ENCODE peak calls at places on chromosomes 4 and X, in ten cellular contexts. R is pancreas, A is omental fat pad, Q is endothelial cell, P is right atrium auricular region, O is Peyer's patch, K is neural crest cell, W is cardiac fibroblast, I is glutamatergic neuron, U is upper lobe of right lung. Y is an unnamed sample.

GRCh38 chr4:77697860-77698599 is 92.4 kb downstream of the CXCL13 start:
- DNase-seq in U (no peak), P (no peak), O (peak), W (peak), I (no peak), Q (peak), A (no peak), R (peak), K (no peak), Y (no peak)

GRCh38 chr4:5785806-5786680 is 75.0 kb downstream of the EVC start:
- DNase-seq in Q (no peak), P (peak), O (no peak), I (no peak), R (no peak), K (no peak), A (no peak), W (peak), U (peak), Y (no peak)

GRCh38 chr4:38009421-38009820 is 49.2 kb downstream of the PTTG2 start:
- DNase-seq in Q (no peak), O (no peak), U (no peak), A (no peak), K (no peak), W (peak), I (no peak), P (no peak), R (no peak), Y (no peak)

GRCh38 chrX:9921407-9921806 is 45.8 kb upstream of the CLDN34 start:
- DNase-seq in I (no peak), Q (no peak), K (no peak), R (no peak), A (no peak), W (no peak), O (no peak), U (no peak), P (no peak), Y (no peak)

GRCh38 chr4:153466637-153467153 is 535 bp downstream of the TMEM131L start:
- DNase-seq in O (no peak), I (peak), K (peak), Q (no peak), W (no peak), R (peak), A (no peak), U (peak), P (no peak), Y (no peak)

GRCh38 chrX:109440475-109440874 is 41.4 kb downstream of the GUCY2F start:
- DNase-seq in R (no peak), O (no peak), A (no peak), U (no peak), W (no peak), I (no peak), K (no peak), P (no peak), Q (no peak), Y (no peak)

GRCh38 chrX:22043872-22044271 is 11.7 kb downstream of the PHEX start:
- DNase-seq in O (no peak), A (no peak), I (no peak), Q (no peak), U (no peak), K (no peak), W (no peak), P (no peak), R (no peak), Y (no peak)

GRCh38 chrX:155632424-155633100 is 19.8 kb upstream of the TMLHE start:
- DNase-seq in A (no peak), O (peak), R (no peak), U (no peak), P (no peak), Q (no peak), I (no peak), K (no peak), W (peak), Y (no peak)

GRCh38 chr4:16794816-16795445 is 103.5 kb downstream of the LDB2 start:
- DNase-seq in Q (peak), O (peak), P (peak), K (peak), A (peak), I (peak), R (peak), W (peak), U (no peak), Y (no peak)

GRCh38 chr4:108006361-108006760 is 16.7 kb downstream of the HADH start:
- DNase-seq in W (no peak), A (no peak), R (no peak), Q (no peak), I (no peak), K (no peak), O (no peak), U (no peak), P (no peak), Y (no peak)

GRCh38 chrX:12771445-12772069 is 19.7 kb upstream of the PRPS2 start:
- DNase-seq in I (peak), K (peak), P (no peak), O (peak), U (peak), Q (peak), W (peak), R (peak), A (no peak), Y (no peak)

GRCh38 chr4:122577808-122578781 is 42.8 kb downstream of the IL21 start:
- DNase-seq in K (peak), P (no peak), Q (peak), O (peak), A (no peak), W (peak), I (peak), U (no peak), R (no peak), Y (no peak)
- TF ChIP-seq CTCF in K (peak), P (peak), Q (peak), O (peak), A (no peak), W (peak), I (peak), U (peak), R (peak), Y (peak)

GRCh38 chrX:56564182-56564885 is 907 bp downstream of the UBQLN2 start:
- DNase-seq in R (no peak), U (peak), K (no peak), W (peak), A (no peak), Q (no peak), O (peak), P (no peak), I (peak), Y (no peak)

GRCh38 chrX:56564921-56565861 is 1.8 kb downstream of the UBQLN2 start:
- DNase-seq in P (no peak), K (no peak), I (peak), R (no peak), A (no peak), U (no peak), W (no peak), Q (no peak), O (no peak), Y (no peak)

GRCh38 chrX:56563231-56564116 is at the start of gene UBQLN2:
- DNase-seq in O (peak), Q (peak), R (peak), P (peak), I (peak), K (peak), A (peak), W (peak), U (peak), Y (peak)
- TF ChIP-seq CTCF in O (no peak), Q (no peak), R (no peak), P (peak), I (no peak), K (peak), A (no peak), W (peak), U (no peak), Y (peak)

GRCh38 chrX:68842781-68843581 is 14.2 kb downstream of the EFNB1 start:
- DNase-seq in P (no peak), W (no peak), O (no peak), A (no peak), Q (no peak), R (no peak), U (peak), K (no peak), I (no peak), Y (no peak)

GRCh38 chrX:68840256-68840655 is 11.4 kb downstream of the EFNB1 start:
- DNase-seq in P (no peak), O (peak), I (no peak), K (no peak), R (no peak), U (no peak), A (no peak), Q (no peak), W (no peak), Y (no peak)

GRCh38 chrX:68843992-68844391 is 15.2 kb downstream of the EFNB1 start:
- DNase-seq in I (no peak), Q (no peak), A (no peak), O (peak), U (no peak), R (no peak), K (no peak), W (no peak), P (no peak), Y (peak)

GRCh38 chrX:68841251-68842049 is 12.6 kb downstream of the EFNB1 start:
- DNase-seq in R (peak), A (no peak), I (no peak), W (no peak), O (peak), K (no peak), Q (no peak), U (no peak), P (no peak), Y (no peak)

GRCh38 chrX:68842351-68842750 is 13.5 kb downstream of the EFNB1 start:
- DNase-seq in Q (no peak), K (no peak), A (no peak), P (no peak), I (no peak), U (no peak), R (no peak), W (no peak), O (no peak), Y (no peak)
- TF ChIP-seq CTCF in Q (no peak), K (no peak), A (no peak), P (no peak), I (no peak), U (no peak), R (no peak), W (no peak), O (peak), Y (no peak)

GRCh38 chrX:107107459-107107858 is 11.2 kb downstream of the RBM41 start:
- DNase-seq in O (no peak), K (no peak), A (no peak), U (no peak), I (no peak), W (peak), R (no peak), Q (no peak), P (no peak), Y (no peak)

DNA sequence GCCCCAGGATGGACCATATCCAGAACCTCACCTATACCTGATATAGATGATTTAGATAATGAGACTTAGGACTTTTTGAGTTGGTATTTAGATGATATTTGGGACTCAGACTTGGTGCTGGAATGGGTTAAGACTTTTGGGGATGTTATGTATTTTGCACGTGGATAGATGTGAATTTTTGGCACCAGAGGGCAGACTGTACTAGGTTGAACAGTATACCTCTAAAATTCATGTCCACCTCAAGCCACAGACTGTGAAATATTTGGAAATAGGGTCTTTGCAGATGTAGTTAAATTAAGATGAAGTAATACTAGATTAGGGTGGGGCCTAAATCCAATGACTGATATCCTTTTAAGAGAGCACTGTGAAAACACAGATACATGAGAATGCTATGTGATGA is 15.6 kb downstream of the RBM41 start:
- DNase-seq in U (no peak), K (no peak), P (no peak), A (no peak), O (no peak), R (no peak), W (peak), I (no peak), Q (no peak), Y (no peak)
- TF ChIP-seq CTCF in U (no peak), K (no peak), P (no peak), A (no peak), O (peak), R (no peak), W (no peak), I (no peak), Q (no peak), Y (peak)

DNA sequence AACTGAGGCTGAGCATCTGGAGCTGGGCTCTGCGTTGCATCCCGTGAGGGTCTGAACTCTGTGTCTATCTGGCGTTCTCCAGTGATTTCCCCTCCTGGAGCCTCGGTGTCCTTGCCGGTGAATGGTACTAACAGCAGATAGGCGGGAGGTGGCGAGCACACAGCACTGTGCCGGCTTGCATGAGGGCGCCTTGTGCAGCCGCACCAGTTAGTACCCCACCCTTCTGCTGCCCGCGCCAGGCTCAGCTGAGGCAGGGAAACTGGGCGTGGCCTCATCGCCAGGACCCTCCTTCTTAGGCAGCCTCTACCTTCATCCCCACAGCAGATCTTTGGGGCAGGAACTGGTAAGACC is 42.7 kb downstream of the SORCS2 start:
- DNase-seq in I (no peak), K (no peak), U (no peak), W (no peak), Q (no peak), O (no peak), R (no peak), P (no peak), A (no peak), Y (no peak)
- TF ChIP-seq CTCF in I (no peak), K (no peak), U (no peak), W (no peak), Q (no peak), O (no peak), R (no peak), P (no peak), A (no peak), Y (no peak)

DNA sequence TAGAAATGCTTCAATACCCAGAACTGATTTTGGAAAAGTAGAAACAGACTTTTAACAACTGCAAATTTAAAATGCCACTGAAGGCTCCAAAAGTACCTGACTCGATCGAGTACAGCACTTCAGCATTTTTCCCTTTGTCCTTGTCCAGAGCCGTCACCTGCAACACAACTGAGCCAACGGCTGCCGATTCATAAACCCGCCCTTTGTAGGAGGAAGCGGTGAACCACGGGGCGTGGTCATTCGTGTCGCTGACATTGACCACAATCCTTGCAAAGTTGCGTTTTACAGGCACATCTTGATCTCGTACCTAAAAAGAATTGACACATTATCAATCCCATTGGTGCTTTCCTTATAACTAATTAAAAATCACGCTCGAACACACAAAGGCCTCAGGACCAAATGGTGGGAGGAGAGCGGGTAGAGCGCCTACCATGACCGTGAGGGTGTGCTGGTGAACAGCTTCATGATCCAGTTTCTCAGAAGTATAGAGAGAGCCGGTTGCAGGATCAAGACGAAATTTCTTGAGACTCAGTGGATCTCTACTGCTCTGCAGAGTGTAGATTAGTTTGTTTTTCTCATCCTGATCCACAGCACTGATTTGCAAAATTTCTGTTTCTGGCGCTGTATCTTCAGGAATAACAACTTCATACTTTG is 72.8 kb upstream of the MTNR1A start:
- DNase-seq in R (no peak), P (no peak), O (no peak), Q (no peak), A (no peak), I (no peak), K (no peak), U (no peak), W (no peak), Y (no peak)
- TF ChIP-seq CTCF in R (no peak), P (no peak), O (no peak), Q (no peak), A (no peak), I (no peak), K (no peak), U (no peak), W (no peak), Y (no peak)

GRCh38 chr4:47705326-47705981 is 132.4 kb downstream of the CORIN start:
- DNase-seq in U (no peak), Q (no peak), O (no peak), P (no peak), I (no peak), K (no peak), R (no peak), A (no peak), W (peak), Y (no peak)

GRCh38 chr4:47701286-47701685 is 136.6 kb downstream of the CORIN start:
- DNase-seq in I (no peak), K (no peak), R (no peak), O (no peak), P (no peak), Q (no peak), U (no peak), A (no peak), W (no peak), Y (no peak)

GRCh38 chr4:47703964-47704363 is 133.9 kb downstream of the CORIN start:
- DNase-seq in P (no peak), W (no peak), O (no peak), U (no peak), A (no peak), Q (no peak), K (no peak), I (no peak), R (no peak), Y (no peak)

GRCh38 chr4:47704693-47705325 is 133.1 kb downstream of the CORIN start:
- DNase-seq in K (peak), Q (peak), O (no peak), R (peak), A (no peak), U (no peak), I (peak), P (no peak), W (peak), Y (no peak)

DNA sequence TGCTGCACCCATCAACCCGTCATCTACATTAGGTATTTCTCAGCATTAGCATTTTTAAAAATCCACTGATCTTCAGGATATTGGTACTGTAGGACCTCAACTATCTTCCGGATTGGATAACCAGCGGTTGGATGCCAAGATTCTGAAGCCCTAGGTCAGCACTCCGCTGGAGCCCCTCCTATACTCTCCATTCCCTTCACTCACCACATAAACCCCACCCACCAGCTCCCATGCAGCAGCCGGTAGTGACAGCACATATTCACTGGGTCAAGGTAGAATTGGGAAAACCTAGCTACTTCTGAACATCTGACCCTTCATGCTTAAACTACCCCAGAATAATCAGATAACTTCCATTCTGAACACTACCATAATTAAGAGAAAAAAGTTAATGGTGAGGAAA is 134.9 kb downstream of the CORIN start:
- DNase-seq in W (no peak), A (no peak), I (no peak), P (no peak), U (no peak), O (no peak), R (no peak), K (no peak), Q (no peak), Y (no peak)
- TF ChIP-seq CTCF in W (no peak), A (no peak), I (no peak), P (no peak), U (no peak), O (no peak), R (no peak), K (no peak), Q (no peak), Y (no peak)

GRCh38 chrX:43000121-43000520 is 222.2 kb upstream of the PPP1R2C start:
- DNase-seq in O (no peak), A (no peak), P (no peak), U (no peak), W (no peak), I (no peak), R (no peak), Q (no peak), K (no peak), Y (no peak)

GRCh38 chrX:43002526-43003203 is 224.7 kb upstream of the PPP1R2C start:
- DNase-seq in P (no peak), K (no peak), R (no peak), W (no peak), I (no peak), Q (no peak), O (no peak), U (no peak), A (no peak), Y (no peak)

GRCh38 chrX:43003204-43003565 is 225.2 kb upstream of the PPP1R2C start:
- DNase-seq in P (no peak), Q (no peak), I (no peak), U (no peak), R (no peak), K (no peak), O (no peak), W (no peak), A (no peak), Y (no peak)

GRCh38 chrX:43005561-43005960 is 227.6 kb upstream of the PPP1R2C start:
- DNase-seq in R (no peak), Q (no peak), P (no peak), W (no peak), U (no peak), I (no peak), A (no peak), O (no peak), K (no peak), Y (no peak)

DNA sequence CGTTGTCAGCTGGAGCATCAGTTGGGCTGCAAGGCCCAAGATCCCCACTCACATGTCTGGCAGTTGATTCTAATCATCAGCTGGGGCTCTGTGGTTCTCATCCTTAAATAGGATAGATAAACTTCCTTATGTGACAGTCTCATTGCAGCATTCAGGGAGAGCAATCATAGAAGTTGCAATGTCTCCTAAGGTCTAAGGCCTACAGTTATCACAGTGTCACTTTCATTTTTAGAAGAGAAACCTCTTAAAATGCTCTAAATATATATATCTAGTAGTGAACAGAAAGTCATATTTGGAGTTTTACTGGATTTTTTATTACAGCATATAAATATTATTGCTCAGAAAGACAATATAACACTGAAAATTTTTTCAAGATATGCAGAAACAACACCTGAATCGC is 226.0 kb upstream of the PPP1R2C start:
- DNase-seq in A (no peak), P (no peak), I (no peak), R (no peak), K (no peak), Q (no peak), O (no peak), W (no peak), U (no peak), Y (no peak)
- TF ChIP-seq CTCF in A (no peak), P (no peak), I (no peak), R (no peak), K (no peak), Q (no peak), O (no peak), W (no peak), U (no peak), Y (no peak)

Y was measured in chondrocyte.